ENCODE peak calls at places on chromosome 6, in ten cellular contexts. L is NCI-H1436 treated with DMSO at 0.1 percent for 48 hours; K is GM20000; U is astrocyte of the cerebellum; X is ovary; O is naive thymus-derived CD8-positive, alpha-beta T cell; A is effector memory CD8-positive, alpha-beta T cell; Z is transverse colon; T is EL; M is AG04450. E is an unnamed sample.

GRCh38 chr6:87660226-87660886 is 41.7 kb downstream of the AKIRIN2 start:
- DNase-seq in M (peak; percentile 34), O (no peak), T (peak; percentile 91), U (no peak), K (no peak), X (no peak), A (no peak), Z (no peak), L (no peak), E (peak; percentile 44)

GRCh38 chr6:100665041-100665380 is 200.3 kb upstream of the SIM1 start:
- DNase-seq in U (no peak), A (no peak), L (no peak), Z (peak; percentile 19), O (no peak), K (peak; percentile 37), X (no peak), M (no peak), T (no peak), E (no peak)

GRCh38 chr6:165799736-165800135 is 136.7 kb upstream of the PDE10A start:
- DNase-seq in K (no peak), M (no peak), X (no peak), T (no peak), U (no peak), L (no peak), A (no peak), O (no peak), Z (no peak), E (no peak)

GRCh38 chr6:29631209-29631810 is 1.7 kb downstream of the GABBR1 start:
- DNase-seq in L (no peak), U (no peak), K (no peak), Z (no peak), M (no peak), O (no peak), A (no peak), T (no peak), X (peak; percentile 32), E (no peak)

GRCh38 chr6:84773431-84774173 is 9.2 kb upstream of the TBX18 start:
- DNase-seq in A (no peak), K (peak; percentile 34), T (peak; percentile 45), L (no peak), U (no peak), M (no peak), O (no peak), Z (no peak), X (no peak), E (no peak)

GRCh38 chr6:149060985-149061760 is 256.3 kb upstream of the TAB2 start:
- DNase-seq in T (peak; percentile 28), L (no peak), O (no peak), U (no peak), M (peak; percentile 67), Z (peak; percentile 71), A (no peak), X (no peak), K (no peak), E (peak; percentile 74)

GRCh38 chr6:134657751-134658522 is 292.0 kb downstream of the ALDH8A1 start:
- DNase-seq in X (no peak), T (peak; percentile 22), Z (no peak), A (no peak), U (no peak), O (no peak), K (no peak), L (no peak), M (no peak), E (no peak)

GRCh38 chr6:3019065-3019464 is 19.4 kb downstream of the NQO2 start:
- DNase-seq in U (no peak), T (no peak), X (no peak), M (no peak), O (no peak), L (no peak), A (no peak), Z (no peak), K (no peak), E (no peak)